ENCODE peak calls at places on chromosomes 4 and X, in six cellular contexts. F is M059J; Z is activated naive CD8-positive, alpha-beta T cell treated with anti-CD3 and anti-CD28 coated beads, Interleukin-2, amount 50 U/mL, for 24 hours; I is SJSA1; X is neural progenitor cell; H is lower leg skin. R is an unnamed sample.

GRCh38 chr4:5220028-5220427 is 168.7 kb downstream of the STK32B start:
- DNase-seq in F (peak), Z (no peak), I (no peak), X (peak), H (no peak), R (peak)

GRCh38 chrX:10166731-10167149 is 10.0 kb downstream of the CLCN4 start:
- DNase-seq in F (peak), Z (no peak), I (no peak), X (no peak), H (no peak), R (no peak)

GRCh38 chr4:123351713-123352112 is 44.9 kb upstream of the SPRY1 start:
- DNase-seq in F (no peak), Z (no peak), I (no peak), X (no peak), H (no peak), R (no peak)

GRCh38 chr4:3010577-3010976 is 47.2 kb downstream of the GRK4 start:
- DNase-seq in F (peak), Z (no peak), I (no peak), X (no peak), H (no peak), R (peak)

GRCh38 chrX:65755786-65756185 is 88.3 kb downstream of the MSN start:
- DNase-seq in F (no peak), Z (no peak), I (no peak), X (no peak), H (no peak), R (peak)

GRCh38 chr4:86594559-86595425 is 677 bp downstream of the PTPN13 start:
- DNase-seq in F (peak), Z (peak), I (peak), X (peak), H (peak), R (peak)

GRCh38 chrX:8345473-8345872 is 119.2 kb upstream of the VCX3B start:
- DNase-seq in F (peak), Z (no peak), I (no peak), X (no peak), H (no peak), R (peak)

GRCh38 chr4:8000721-8001491 is 61.2 kb upstream of the AFAP1 start:
- DNase-seq in F (no peak), Z (no peak), I (no peak), X (no peak), H (no peak), R (no peak)

GRCh38 chr4:38534344-38534743 is 129.7 kb upstream of the KLF3 start:
- DNase-seq in F (no peak), Z (no peak), I (no peak), X (no peak), H (no peak), R (no peak)

R was measured in DMS53.